ENCODE peak calls at places on chromosomes 13 and 19, in seven cellular contexts. S, Q, C, Z, F, M and I are unnamed samples.
A peak's percentile ranks its signal among the peaks of the same experiment; 100 is the strongest.

GRCh38 chr13:36769126-36769525 is 49.9 kb upstream of the RFXAP start:
- DNase-seq in S (no peak), Q (no peak), C (no peak), Z (no peak), F (no peak), M (no peak), I (no peak)

GRCh38 chr13:52001120-52001731 is 10.0 kb downstream of the ATP7B start:
- DNase-seq in S (no peak), Q (no peak), C (no peak), Z (no peak), F (peak; percentile 11), M (no peak), I (no peak)

GRCh38 chr13:45339867-45340266 is 1.1 kb downstream of the TPT1 start:
- DNase-seq in S (no peak), Q (no peak), C (no peak), Z (no peak), F (no peak), M (no peak), I (no peak)

GRCh38 chr19:4987286-4987685 is 18.4 kb downstream of the KDM4B start:
- DNase-seq in S (no peak), Q (no peak), C (no peak), Z (no peak), F (no peak), M (no peak), I (no peak)

GRCh38 chr19:4870025-4870700 is 2.7 kb upstream of the PLIN3 start:
- DNase-seq in S (peak; percentile 74), Q (no peak), C (no peak), Z (no peak), F (peak; percentile 66), M (peak; percentile 81), I (no peak)

GRCh38 chr13:32036131-32036695 is 4.6 kb downstream of the FRY start:
- DNase-seq in S (no peak), Q (no peak), C (no peak), Z (no peak), F (no peak), M (peak; percentile 35), I (no peak)

GRCh38 chr19:35040826-35041547 is 534 bp upstream of the HPN start:
- DNase-seq in S (no peak), Q (no peak), C (peak; percentile 97), Z (peak; percentile 69), F (no peak), M (peak; percentile 92), I (no peak)

GRCh38 chr13:97388385-97388784 is 45.6 kb upstream of the RAP2A start:
- DNase-seq in S (no peak), Q (no peak), C (no peak), Z (no peak), F (no peak), M (no peak), I (no peak)

GRCh38 chr19:16594681-16595091 is 22.5 kb upstream of the SLC35E1 start:
- DNase-seq in S (no peak), Q (peak; percentile 37), C (no peak), Z (no peak), F (no peak), M (no peak), I (peak; percentile 23)

GRCh38 chr13:44331912-44332840 is 41.4 kb upstream of the SERP2 start:
- DNase-seq in S (no peak), Q (no peak), C (peak; percentile 92), Z (peak; percentile 45), F (peak; percentile 75), M (peak; percentile 69), I (no peak)

GRCh38 chr19:21084343-21084742 is 2.3 kb downstream of the ZNF714 start:
- DNase-seq in S (no peak), Q (no peak), C (no peak), Z (no peak), F (peak; percentile 6), M (no peak), I (no peak)

GRCh38 chr19:461664-462551 is 1.1 kb upstream of the SHC2 start:
- DNase-seq in S (no peak), Q (no peak), C (no peak), Z (peak; percentile 53), F (no peak), M (no peak), I (no peak)

GRCh38 chr13:92074658-92075057 is 676.2 kb downstream of the GPC5 start:
- DNase-seq in S (no peak), Q (no peak), C (no peak), Z (no peak), F (no peak), M (no peak), I (no peak)

GRCh38 chr19:23560051-23560450 is 127.0 kb downstream of the ZNF675 start:
- DNase-seq in S (no peak), Q (no peak), C (no peak), Z (no peak), F (no peak), M (no peak), I (no peak)

GRCh38 chr19:23563326-23563725 is 123.7 kb downstream of the ZNF675 start:
- DNase-seq in S (no peak), Q (no peak), C (no peak), Z (no peak), F (no peak), M (no peak), I (no peak)

GRCh38 chr19:23561341-23561740 is 125.7 kb downstream of the ZNF675 start:
- DNase-seq in S (no peak), Q (no peak), C (no peak), Z (no peak), F (no peak), M (no peak), I (no peak)

GRCh38 chr19:23571175-23571574 is 115.8 kb downstream of the ZNF675 start:
- DNase-seq in S (no peak), Q (no peak), C (no peak), Z (no peak), F (no peak), M (no peak), I (no peak)

DNA sequence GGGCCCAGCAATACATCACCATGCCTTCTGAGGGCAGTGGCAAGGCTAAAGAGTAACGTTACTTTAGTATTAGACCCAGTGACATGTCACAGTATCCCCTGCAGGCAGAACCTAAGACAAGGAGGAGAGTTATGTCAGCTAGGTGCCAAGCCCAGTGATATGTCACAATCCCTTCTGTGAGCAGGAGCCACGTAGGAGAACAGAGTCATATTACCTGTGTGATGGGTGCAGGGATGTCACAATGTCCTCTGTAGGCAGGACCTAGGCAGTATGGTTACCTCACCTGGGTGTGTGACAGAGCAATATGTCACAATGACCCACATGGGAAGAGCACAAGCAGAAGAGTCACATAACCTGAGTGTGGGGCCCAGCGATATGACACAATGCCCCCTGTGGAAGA is 121.8 kb downstream of the ZNF675 start:
- DNase-seq in S (no peak), Q (no peak), C (no peak), Z (no peak), F (no peak), M (no peak), I (no peak)
- H3K9me3 ChIP-seq in S (peaks cover 38% of the 10 kb centered on the region), Q (no peaks in the 10 kb centered on the region), C (no peaks in the 10 kb centered on the region), Z (no peaks in the 10 kb centered on the region), F (peaks cover 41% of the 10 kb centered on the region), M (no peaks in the 10 kb centered on the region), I (no peaks in the 10 kb centered on the region)

DNA sequence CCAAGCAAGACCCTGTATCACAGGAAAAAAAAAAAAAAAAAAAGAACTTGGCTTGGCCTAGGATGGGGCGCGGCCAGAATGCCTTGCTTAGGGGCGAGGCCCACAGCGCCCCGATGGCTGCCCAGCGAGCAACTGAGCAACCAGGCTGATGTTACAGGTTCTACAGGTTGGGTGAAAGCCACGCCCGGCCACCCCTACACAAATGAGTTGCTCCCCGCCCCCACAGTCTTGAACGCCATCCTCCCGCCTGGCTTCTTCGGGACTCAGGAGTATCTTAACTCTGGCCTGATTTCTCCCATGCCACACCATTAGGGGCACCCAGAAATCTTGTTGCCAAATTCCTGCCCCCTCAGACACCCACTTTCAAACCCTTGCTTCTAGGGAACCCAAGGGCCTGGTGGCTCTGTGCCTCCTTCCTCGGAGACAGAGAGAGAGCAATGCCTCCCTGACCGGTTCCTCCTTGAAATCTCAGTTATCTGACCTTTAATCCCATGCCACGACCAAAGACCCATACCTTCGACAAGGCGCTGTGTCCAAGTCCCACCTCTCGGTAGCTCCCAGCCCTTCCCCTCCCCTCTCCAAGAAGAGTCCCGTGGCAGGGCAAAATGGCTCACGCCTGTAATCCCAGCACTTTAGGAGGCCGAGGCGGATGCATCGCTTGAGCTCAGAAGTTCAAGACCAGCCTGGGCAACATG is 1.1 kb upstream of the CBLC start:
- DNase-seq in S (no peak), Q (no peak), C (no peak), Z (peak; percentile 92), F (no peak), M (peak; percentile 55), I (no peak)
- H3K9me3 ChIP-seq in S (no peaks in the 10 kb centered on the region), Q (no peaks in the 10 kb centered on the region), C (no peaks in the 10 kb centered on the region), Z (no peaks in the 10 kb centered on the region), F (no peaks in the 10 kb centered on the region), M (no peaks in the 10 kb centered on the region), I (no peaks in the 10 kb centered on the region)

DNA sequence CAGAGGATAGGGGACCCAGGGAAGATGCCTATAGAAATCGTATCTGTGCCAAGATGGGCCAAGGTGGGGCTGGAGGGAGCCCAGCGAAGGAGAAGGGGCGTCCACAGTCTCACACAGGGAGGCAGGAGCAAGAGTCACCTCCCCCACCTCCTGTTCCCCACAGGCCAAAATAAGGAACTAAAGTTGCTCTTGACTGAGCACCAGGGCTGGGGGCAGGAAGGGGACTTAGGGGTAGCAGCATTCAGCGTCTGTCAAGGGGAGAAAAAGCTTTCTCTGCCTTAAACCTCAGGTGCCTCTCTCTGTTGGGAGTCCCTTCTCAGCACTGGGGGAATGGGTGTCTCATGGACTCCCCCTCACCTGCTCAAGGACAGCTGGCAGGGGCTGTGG is 404 bp downstream of the CD79A start:
- DNase-seq in S (no peak), Q (no peak), C (no peak), Z (no peak), F (no peak), M (peak; percentile 47), I (no peak)
- H3K9me3 ChIP-seq in S (no peaks in the 10 kb centered on the region), Q (no peaks in the 10 kb centered on the region), C (no peaks in the 10 kb centered on the region), Z (no peaks in the 10 kb centered on the region), F (no peaks in the 10 kb centered on the region), M (no peaks in the 10 kb centered on the region), I (no peaks in the 10 kb centered on the region)

DNA sequence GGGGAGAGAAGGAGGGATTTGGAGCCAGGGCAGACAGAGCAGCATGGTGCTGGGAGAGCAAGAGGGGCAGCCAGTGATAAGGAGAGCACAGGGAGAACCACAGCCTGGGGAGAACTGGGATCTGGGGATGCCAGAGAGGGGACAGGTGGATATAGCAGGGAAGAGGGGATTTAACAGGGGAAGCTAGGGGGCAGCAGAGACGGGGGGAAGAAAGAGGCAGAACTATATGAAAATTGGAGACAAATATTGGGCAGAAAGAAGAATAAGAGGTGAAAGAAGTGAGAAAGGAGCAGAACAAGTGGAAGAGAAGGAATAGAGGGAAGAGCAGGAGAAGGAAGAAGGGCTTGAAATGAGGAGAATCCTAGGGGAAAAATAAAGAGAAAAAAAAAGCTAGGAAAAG is 6.5 kb upstream of the ZNF528 start:
- DNase-seq in S (no peak), Q (no peak), C (no peak), Z (no peak), F (no peak), M (no peak), I (no peak)
- H3K9me3 ChIP-seq in S (peaks cover 15% of the 10 kb centered on the region), Q (peaks cover 32% of the 10 kb centered on the region), C (peaks cover 34% of the 10 kb centered on the region), Z (no peaks in the 10 kb centered on the region), F (peaks cover 64% of the 10 kb centered on the region), M (peaks cover 3% of the 10 kb centered on the region), I (peaks cover 7% of the 10 kb centered on the region)

DNA sequence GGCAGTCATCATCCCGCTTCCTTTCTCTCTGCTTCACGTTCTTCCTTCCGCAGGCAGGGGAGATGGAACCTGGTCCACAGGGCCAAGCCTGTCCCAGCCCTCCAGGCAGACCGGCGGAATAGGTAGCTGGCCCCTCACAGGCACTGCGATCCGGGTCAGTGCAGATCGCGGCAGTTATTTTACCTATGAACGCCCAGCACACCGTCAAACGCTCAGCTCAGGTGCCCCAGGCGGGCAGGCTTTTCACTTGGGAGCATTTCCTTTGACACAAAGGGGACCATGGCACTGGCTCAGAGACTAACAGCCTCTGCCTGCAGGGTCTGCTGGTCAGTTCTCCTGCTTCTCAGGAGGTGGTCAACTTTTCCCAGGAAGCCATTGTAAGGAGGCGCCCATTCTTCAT is 97.0 kb upstream of the ZNF98 start:
- DNase-seq in S (no peak), Q (no peak), C (no peak), Z (no peak), F (no peak), M (no peak), I (no peak)
- H3K9me3 ChIP-seq in S (no peaks in the 10 kb centered on the region), Q (no peaks in the 10 kb centered on the region), C (peaks cover 6% of the 10 kb centered on the region), Z (no peaks in the 10 kb centered on the region), F (peaks cover 76% of the 10 kb centered on the region), M (no peaks in the 10 kb centered on the region), I (no peaks in the 10 kb centered on the region)